ENCODE peak calls at places on chromosomes 7 and 10, in eight cellular contexts. One of them, this sample, is unnamed.

GRCh38 chr10:132681858-132682755 is 103.8 kb downstream of the NKX6-2 start:
- DNase-seq in MM.1S: no peak
- DNase-seq in endothelial cell: no peak
- DNase-seq in cardiac fibroblast: no peak
- DNase-seq in fibroblast of lung: no peak
- DNase-seq in omental fat pad: no peak
- DNase-seq in GM12865: no peak
- DNase-seq in A549: no peak
- DNase-seq in this sample: no peak

GRCh38 chr7:102310414-102310815 is 23.7 kb downstream of the SH2B2 start:
- DNase-seq in MM.1S: no peak
- DNase-seq in endothelial cell: no peak
- DNase-seq in cardiac fibroblast: no peak
- DNase-seq in fibroblast of lung: no peak
- DNase-seq in omental fat pad: no peak
- DNase-seq in GM12865: no peak
- DNase-seq in A549: no peak
- DNase-seq in this sample: no peak

GRCh38 chr10:123636598-123637325 is 29.4 kb upstream of the GPR26 start:
- DNase-seq in MM.1S: no peak
- DNase-seq in endothelial cell: no peak
- DNase-seq in cardiac fibroblast: no peak
- DNase-seq in fibroblast of lung: no peak
- DNase-seq in omental fat pad: no peak
- DNase-seq in GM12865: no peak
- DNase-seq in A549: no peak
- DNase-seq in this sample: no peak

GRCh38 chr7:140231779-140232491 is 55.2 kb upstream of the KDM7A start:
- DNase-seq in MM.1S: peak
- DNase-seq in endothelial cell: no peak
- DNase-seq in cardiac fibroblast: no peak
- DNase-seq in fibroblast of lung: no peak
- DNase-seq in omental fat pad: no peak
- DNase-seq in GM12865: no peak
- DNase-seq in A549: no peak
- DNase-seq in this sample: no peak

GRCh38 chr7:16914771-16915170 is 33.0 kb upstream of the AGR3 start:
- DNase-seq in MM.1S: no peak
- DNase-seq in endothelial cell: no peak
- DNase-seq in cardiac fibroblast: peak
- DNase-seq in fibroblast of lung: no peak
- DNase-seq in omental fat pad: no peak
- DNase-seq in GM12865: no peak
- DNase-seq in A549: no peak
- DNase-seq in this sample: no peak

GRCh38 chr7:92404170-92404614 is 43.1 kb upstream of the GATAD1 start:
- DNase-seq in MM.1S: no peak
- DNase-seq in endothelial cell: no peak
- DNase-seq in cardiac fibroblast: peak
- DNase-seq in fibroblast of lung: no peak
- DNase-seq in omental fat pad: no peak
- DNase-seq in GM12865: no peak
- DNase-seq in A549: no peak
- DNase-seq in this sample: no peak

GRCh38 chr10:91219371-91220193 is 881 bp upstream of the PCGF5 start:
- DNase-seq in MM.1S: no peak
- DNase-seq in endothelial cell: no peak
- DNase-seq in cardiac fibroblast: peak
- DNase-seq in fibroblast of lung: no peak
- DNase-seq in omental fat pad: no peak
- DNase-seq in GM12865: no peak
- DNase-seq in A549: no peak
- DNase-seq in this sample: no peak

GRCh38 chr10:100338434-100339036 is 8.5 kb upstream of the SCD start:
- DNase-seq in MM.1S: peak
- DNase-seq in endothelial cell: peak
- DNase-seq in cardiac fibroblast: peak
- DNase-seq in fibroblast of lung: peak
- DNase-seq in omental fat pad: peak
- DNase-seq in GM12865: peak
- DNase-seq in A549: peak
- DNase-seq in this sample: peak

GRCh38 chr7:100865971-100866720 is 1.0 kb upstream of the TRIP6 start:
- DNase-seq in MM.1S: no peak
- DNase-seq in endothelial cell: no peak
- DNase-seq in cardiac fibroblast: no peak
- DNase-seq in fibroblast of lung: peak
- DNase-seq in omental fat pad: peak
- DNase-seq in GM12865: no peak
- DNase-seq in A549: no peak
- DNase-seq in this sample: peak

GRCh38 chr7:17402628-17403278 is 104.3 kb downstream of the AHR start:
- DNase-seq in MM.1S: peak
- DNase-seq in endothelial cell: no peak
- DNase-seq in cardiac fibroblast: peak
- DNase-seq in fibroblast of lung: no peak
- DNase-seq in omental fat pad: no peak
- DNase-seq in GM12865: peak
- DNase-seq in A549: no peak
- DNase-seq in this sample: no peak

GRCh38 chr10:72086466-72087391 is 1.6 kb downstream of the SPOCK2 start:
- DNase-seq in MM.1S: no peak
- DNase-seq in endothelial cell: no peak
- DNase-seq in cardiac fibroblast: no peak
- DNase-seq in fibroblast of lung: no peak
- DNase-seq in omental fat pad: no peak
- DNase-seq in GM12865: peak
- DNase-seq in A549: no peak
- DNase-seq in this sample: no peak

GRCh38 chr10:99929360-99929759 is 80.4 kb downstream of the DNMBP start:
- DNase-seq in MM.1S: no peak
- DNase-seq in endothelial cell: no peak
- DNase-seq in cardiac fibroblast: no peak
- DNase-seq in fibroblast of lung: no peak
- DNase-seq in omental fat pad: no peak
- DNase-seq in GM12865: no peak
- DNase-seq in A549: no peak
- DNase-seq in this sample: no peak

GRCh38 chr10:15738237-15738928 is 18.7 kb upstream of the ITGA8 start:
- DNase-seq in MM.1S: no peak
- DNase-seq in endothelial cell: no peak
- DNase-seq in cardiac fibroblast: peak
- DNase-seq in fibroblast of lung: peak
- DNase-seq in omental fat pad: no peak
- DNase-seq in GM12865: no peak
- DNase-seq in A549: no peak
- DNase-seq in this sample: no peak

GRCh38 chr10:128043259-128044045 is 82.8 kb downstream of the MKI67 start:
- DNase-seq in MM.1S: no peak
- DNase-seq in endothelial cell: no peak
- DNase-seq in cardiac fibroblast: no peak
- DNase-seq in fibroblast of lung: no peak
- DNase-seq in omental fat pad: no peak
- DNase-seq in GM12865: no peak
- DNase-seq in A549: no peak
- DNase-seq in this sample: no peak

GRCh38 chr10:95832216-95833037 is 75.3 kb upstream of the CC2D2B start:
- DNase-seq in MM.1S: no peak
- DNase-seq in endothelial cell: no peak
- DNase-seq in cardiac fibroblast: no peak
- DNase-seq in fibroblast of lung: no peak
- DNase-seq in omental fat pad: no peak
- DNase-seq in GM12865: peak
- DNase-seq in A549: no peak
- DNase-seq in this sample: no peak

GRCh38 chr7:156064921-156065386 is 252.7 kb upstream of the SHH start:
- DNase-seq in MM.1S: no peak
- DNase-seq in endothelial cell: no peak
- DNase-seq in cardiac fibroblast: peak
- DNase-seq in fibroblast of lung: peak
- DNase-seq in omental fat pad: no peak
- DNase-seq in GM12865: no peak
- DNase-seq in A549: no peak
- DNase-seq in this sample: no peak

GRCh38 chr7:33444501-33444900 is 315.1 kb downstream of the BBS9 start:
- DNase-seq in MM.1S: no peak
- DNase-seq in endothelial cell: no peak
- DNase-seq in cardiac fibroblast: peak
- DNase-seq in fibroblast of lung: peak
- DNase-seq in omental fat pad: no peak
- DNase-seq in GM12865: no peak
- DNase-seq in A549: no peak
- DNase-seq in this sample: peak

GRCh38 chr7:45921699-45922519 is 837 bp upstream of the IGFBP3 start:
- DNase-seq in MM.1S: peak
- DNase-seq in endothelial cell: peak
- DNase-seq in cardiac fibroblast: peak
- DNase-seq in fibroblast of lung: peak
- DNase-seq in omental fat pad: no peak
- DNase-seq in GM12865: peak
- DNase-seq in A549: peak
- DNase-seq in this sample: peak

GRCh38 chr10:131815366-131816156 is 85.2 kb upstream of the PPP2R2D start:
- DNase-seq in MM.1S: no peak
- DNase-seq in endothelial cell: no peak
- DNase-seq in cardiac fibroblast: no peak
- DNase-seq in fibroblast of lung: no peak
- DNase-seq in omental fat pad: no peak
- DNase-seq in GM12865: no peak
- DNase-seq in A549: no peak
- DNase-seq in this sample: no peak

GRCh38 chr7:77687747-77688144 is 8.5 kb upstream of the RSBN1L start:
- DNase-seq in MM.1S: no peak
- DNase-seq in endothelial cell: no peak
- DNase-seq in cardiac fibroblast: no peak
- DNase-seq in fibroblast of lung: no peak
- DNase-seq in omental fat pad: no peak
- DNase-seq in GM12865: peak
- DNase-seq in A549: no peak
- DNase-seq in this sample: no peak

GRCh38 chr10:3776796-3777571 is 8.0 kb downstream of the KLF6 start:
- DNase-seq in MM.1S: no peak
- DNase-seq in endothelial cell: no peak
- DNase-seq in cardiac fibroblast: peak
- DNase-seq in fibroblast of lung: peak
- DNase-seq in omental fat pad: peak
- DNase-seq in GM12865: no peak
- DNase-seq in A549: no peak
- DNase-seq in this sample: no peak

GRCh38 chr7:107661865-107662379 is 1.3 kb downstream of the SLC26A4 start:
- DNase-seq in MM.1S: no peak
- DNase-seq in endothelial cell: no peak
- DNase-seq in cardiac fibroblast: no peak
- DNase-seq in fibroblast of lung: no peak
- DNase-seq in omental fat pad: no peak
- DNase-seq in GM12865: no peak
- DNase-seq in A549: peak
- DNase-seq in this sample: no peak
- TF ChIP-seq CTCF in MM.1S: no peak
- TF ChIP-seq CTCF in endothelial cell: no peak
- TF ChIP-seq CTCF in cardiac fibroblast: peak
- TF ChIP-seq CTCF in fibroblast of lung: no peak
- TF ChIP-seq CTCF in omental fat pad: no peak
- TF ChIP-seq CTCF in GM12865: no peak
- TF ChIP-seq CTCF in A549: no peak
- TF ChIP-seq CTCF in this sample: no peak

DNA sequence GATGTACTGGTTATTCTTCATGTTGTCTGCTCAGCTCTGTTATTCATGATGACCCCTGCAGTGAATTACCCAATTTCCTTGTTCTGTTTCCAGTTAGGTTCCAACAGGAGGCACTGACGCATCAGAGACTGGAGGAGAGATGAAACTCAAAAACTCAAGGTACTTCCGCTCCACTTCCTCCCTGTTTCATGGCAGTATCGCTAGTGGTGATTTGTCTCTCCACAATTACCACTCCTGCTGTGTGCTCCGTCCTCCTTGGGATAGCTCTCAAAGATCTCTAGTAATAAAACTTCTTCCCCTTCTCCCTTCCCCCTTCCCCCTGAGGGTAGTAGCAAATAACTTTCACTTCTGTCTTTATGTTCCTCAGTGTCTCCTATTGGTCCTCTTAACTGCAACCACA is 107.4 kb upstream of the ABCB5 start:
- DNase-seq in MM.1S: no peak
- DNase-seq in endothelial cell: no peak
- DNase-seq in cardiac fibroblast: peak
- DNase-seq in fibroblast of lung: no peak
- DNase-seq in omental fat pad: no peak
- DNase-seq in GM12865: no peak
- DNase-seq in A549: no peak
- DNase-seq in this sample: peak
- TF ChIP-seq CTCF in MM.1S: no peak
- TF ChIP-seq CTCF in endothelial cell: no peak
- TF ChIP-seq CTCF in cardiac fibroblast: no peak
- TF ChIP-seq CTCF in fibroblast of lung: no peak
- TF ChIP-seq CTCF in omental fat pad: no peak
- TF ChIP-seq CTCF in GM12865: no peak
- TF ChIP-seq CTCF in A549: no peak
- TF ChIP-seq CTCF in this sample: peak

GRCh38 chr10:129274928-129275474 is 192.0 kb upstream of the MGMT start:
- DNase-seq in MM.1S: no peak
- DNase-seq in endothelial cell: peak
- DNase-seq in cardiac fibroblast: no peak
- DNase-seq in fibroblast of lung: no peak
- DNase-seq in omental fat pad: no peak
- DNase-seq in GM12865: no peak
- DNase-seq in A549: no peak
- DNase-seq in this sample: peak
- TF ChIP-seq CTCF in MM.1S: no peak
- TF ChIP-seq CTCF in endothelial cell: peak
- TF ChIP-seq CTCF in cardiac fibroblast: no peak
- TF ChIP-seq CTCF in fibroblast of lung: no peak
- TF ChIP-seq CTCF in omental fat pad: no peak
- TF ChIP-seq CTCF in GM12865: peak
- TF ChIP-seq CTCF in A549: no peak
- TF ChIP-seq CTCF in this sample: peak

DNA sequence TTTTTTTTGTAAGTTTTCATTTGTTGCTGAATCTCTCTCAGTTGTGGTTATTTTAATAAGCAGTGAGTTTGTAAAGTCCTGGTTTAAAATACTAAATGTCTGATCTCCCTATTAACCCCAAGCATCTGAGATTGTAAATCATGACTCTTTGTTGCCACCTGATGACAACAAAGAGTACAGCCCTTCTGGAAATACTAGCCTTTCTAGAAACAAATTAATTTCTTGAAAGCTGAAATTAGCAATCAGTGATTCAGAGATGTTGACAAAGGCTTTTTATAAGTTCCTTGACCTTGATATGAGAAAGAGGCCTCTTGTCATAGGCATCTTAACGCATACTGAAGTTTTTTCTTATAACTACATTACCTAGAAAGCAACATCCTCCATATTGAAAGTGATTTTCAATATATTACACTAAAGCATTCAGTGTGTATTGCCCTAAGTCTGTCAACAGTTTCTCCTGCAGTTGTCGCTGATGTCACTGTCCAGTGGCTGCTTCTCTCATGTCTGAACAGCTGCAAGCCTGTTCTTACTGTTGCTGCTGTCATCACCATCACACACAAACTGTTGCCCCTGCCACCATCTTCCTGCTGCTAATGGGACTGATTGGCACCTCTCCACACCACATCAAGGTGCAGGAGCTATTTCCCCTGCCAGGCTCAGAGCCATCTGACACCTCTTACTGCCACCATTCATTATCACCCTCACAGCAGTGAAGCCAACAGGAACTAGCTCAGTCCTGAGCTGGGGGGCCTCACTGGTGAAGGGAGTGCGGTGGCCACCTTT is 95.1 kb upstream of the LRGUK start:
- DNase-seq in MM.1S: no peak
- DNase-seq in endothelial cell: no peak
- DNase-seq in cardiac fibroblast: peak
- DNase-seq in fibroblast of lung: no peak
- DNase-seq in omental fat pad: no peak
- DNase-seq in GM12865: no peak
- DNase-seq in A549: no peak
- DNase-seq in this sample: no peak
- TF ChIP-seq CTCF in MM.1S: peak
- TF ChIP-seq CTCF in endothelial cell: peak
- TF ChIP-seq CTCF in cardiac fibroblast: peak
- TF ChIP-seq CTCF in fibroblast of lung: no peak
- TF ChIP-seq CTCF in omental fat pad: no peak
- TF ChIP-seq CTCF in GM12865: no peak
- TF ChIP-seq CTCF in A549: peak
- TF ChIP-seq CTCF in this sample: no peak